ENCODE peak calls at places on chromosomes 3 and 15, in six cellular contexts. One of them, this sample, is unnamed.

GRCh38 chr3:52237006-52237658 is 1.8 kb downstream of the TWF2 start:
- DNase-seq in fibroblast of mammary gland: no peak
- DNase-seq in GOT3: no peak
- DNase-seq in mesothelial cell of epicardium: no peak
- DNase-seq in nucleus accumbens: no peak
- DNase-seq in nephron progenitor cell: no peak
- DNase-seq in this sample: no peak

GRCh38 chr3:193585530-193585929 is 7.5 kb upstream of the OPA1 start:
- DNase-seq in fibroblast of mammary gland: no peak
- DNase-seq in GOT3: no peak
- DNase-seq in mesothelial cell of epicardium: no peak
- DNase-seq in nucleus accumbens: no peak
- DNase-seq in nephron progenitor cell: no peak
- DNase-seq in this sample: no peak

GRCh38 chr3:159252772-159253384 is 451.0 kb downstream of the MFSD1 start:
- DNase-seq in fibroblast of mammary gland: peak
- DNase-seq in GOT3: no peak
- DNase-seq in mesothelial cell of epicardium: no peak
- DNase-seq in nucleus accumbens: no peak
- DNase-seq in nephron progenitor cell: peak
- DNase-seq in this sample: no peak

GRCh38 chr3:196989721-196990262 is 21.2 kb upstream of the PIGZ start:
- DNase-seq in fibroblast of mammary gland: peak
- DNase-seq in GOT3: no peak
- DNase-seq in mesothelial cell of epicardium: no peak
- DNase-seq in nucleus accumbens: no peak
- DNase-seq in nephron progenitor cell: no peak
- DNase-seq in this sample: no peak

GRCh38 chr3:86958534-86958933 is 32.4 kb downstream of the VGLL3 start:
- DNase-seq in fibroblast of mammary gland: peak
- DNase-seq in GOT3: no peak
- DNase-seq in mesothelial cell of epicardium: no peak
- DNase-seq in nucleus accumbens: no peak
- DNase-seq in nephron progenitor cell: no peak
- DNase-seq in this sample: no peak

GRCh38 chr3:197068077-197068476 is 38.5 kb upstream of the MELTF start:
- DNase-seq in fibroblast of mammary gland: no peak
- DNase-seq in GOT3: no peak
- DNase-seq in mesothelial cell of epicardium: no peak
- DNase-seq in nucleus accumbens: no peak
- DNase-seq in nephron progenitor cell: no peak
- DNase-seq in this sample: no peak

GRCh38 chr15:52171386-52171785 is 19.8 kb downstream of the GNB5 start:
- DNase-seq in fibroblast of mammary gland: peak
- DNase-seq in GOT3: no peak
- DNase-seq in mesothelial cell of epicardium: no peak
- DNase-seq in nucleus accumbens: no peak
- DNase-seq in nephron progenitor cell: no peak
- DNase-seq in this sample: no peak

GRCh38 chr3:181698263-181698944 is 13.3 kb upstream of the SOX2 start:
- DNase-seq in fibroblast of mammary gland: peak
- DNase-seq in GOT3: no peak
- DNase-seq in mesothelial cell of epicardium: no peak
- DNase-seq in nucleus accumbens: no peak
- DNase-seq in nephron progenitor cell: no peak
- DNase-seq in this sample: no peak

GRCh38 chr15:66369773-66370651 is 13.5 kb upstream of the TIPIN start:
- DNase-seq in fibroblast of mammary gland: no peak
- DNase-seq in GOT3: no peak
- DNase-seq in mesothelial cell of epicardium: no peak
- DNase-seq in nucleus accumbens: no peak
- DNase-seq in nephron progenitor cell: no peak
- DNase-seq in this sample: no peak

GRCh38 chr3:160618878-160619277 is 53.5 kb upstream of the KPNA4 start:
- DNase-seq in fibroblast of mammary gland: no peak
- DNase-seq in GOT3: no peak
- DNase-seq in mesothelial cell of epicardium: no peak
- DNase-seq in nucleus accumbens: no peak
- DNase-seq in nephron progenitor cell: no peak
- DNase-seq in this sample: no peak

GRCh38 chr3:9730747-9731205 is 759 bp upstream of the BRPF1 start:
- DNase-seq in fibroblast of mammary gland: no peak
- DNase-seq in GOT3: no peak
- DNase-seq in mesothelial cell of epicardium: no peak
- DNase-seq in nucleus accumbens: peak
- DNase-seq in nephron progenitor cell: no peak
- DNase-seq in this sample: no peak

GRCh38 chr3:181940703-181941102 is 229.0 kb downstream of the SOX2 start:
- DNase-seq in fibroblast of mammary gland: no peak
- DNase-seq in GOT3: no peak
- DNase-seq in mesothelial cell of epicardium: no peak
- DNase-seq in nucleus accumbens: no peak
- DNase-seq in nephron progenitor cell: no peak
- DNase-seq in this sample: no peak

GRCh38 chr3:106161236-106161635 is 292.4 kb upstream of the CBLB start:
- DNase-seq in fibroblast of mammary gland: no peak
- DNase-seq in GOT3: no peak
- DNase-seq in mesothelial cell of epicardium: no peak
- DNase-seq in nucleus accumbens: no peak
- DNase-seq in nephron progenitor cell: peak
- DNase-seq in this sample: no peak

GRCh38 chr3:2765002-2765579 is 345.1 kb downstream of the IL5RA start:
- DNase-seq in fibroblast of mammary gland: no peak
- DNase-seq in GOT3: no peak
- DNase-seq in mesothelial cell of epicardium: no peak
- DNase-seq in nucleus accumbens: no peak
- DNase-seq in nephron progenitor cell: peak
- DNase-seq in this sample: no peak

GRCh38 chr3:18335202-18335601 is 89.9 kb downstream of the SATB1 start:
- DNase-seq in fibroblast of mammary gland: peak
- DNase-seq in GOT3: no peak
- DNase-seq in mesothelial cell of epicardium: no peak
- DNase-seq in nucleus accumbens: no peak
- DNase-seq in nephron progenitor cell: no peak
- DNase-seq in this sample: no peak

GRCh38 chr15:74240002-74240568 is 4.0 kb downstream of the CCDC33 start:
- DNase-seq in fibroblast of mammary gland: peak
- DNase-seq in GOT3: peak
- DNase-seq in mesothelial cell of epicardium: no peak
- DNase-seq in nucleus accumbens: peak
- DNase-seq in nephron progenitor cell: no peak
- DNase-seq in this sample: peak

GRCh38 chr15:82850242-82850591 is 40.8 kb downstream of the WHAMM start:
- DNase-seq in fibroblast of mammary gland: peak
- DNase-seq in GOT3: no peak
- DNase-seq in mesothelial cell of epicardium: no peak
- DNase-seq in nucleus accumbens: no peak
- DNase-seq in nephron progenitor cell: peak
- DNase-seq in this sample: no peak

GRCh38 chr15:100308222-100309007 is 33.4 kb downstream of the ADAMTS17 start:
- DNase-seq in fibroblast of mammary gland: peak
- DNase-seq in GOT3: no peak
- DNase-seq in mesothelial cell of epicardium: no peak
- DNase-seq in nucleus accumbens: no peak
- DNase-seq in nephron progenitor cell: no peak
- DNase-seq in this sample: no peak

GRCh38 chr15:62745621-62746180 is 296.8 kb upstream of the TPM1 start:
- DNase-seq in fibroblast of mammary gland: no peak
- DNase-seq in GOT3: no peak
- DNase-seq in mesothelial cell of epicardium: no peak
- DNase-seq in nucleus accumbens: no peak
- DNase-seq in nephron progenitor cell: no peak
- DNase-seq in this sample: no peak

GRCh38 chr3:72336821-72337479 is 511.3 kb downstream of the SHQ1 start:
- DNase-seq in fibroblast of mammary gland: peak
- DNase-seq in GOT3: no peak
- DNase-seq in mesothelial cell of epicardium: peak
- DNase-seq in nucleus accumbens: peak
- DNase-seq in nephron progenitor cell: peak
- DNase-seq in this sample: no peak

GRCh38 chr3:182389041-182389815 is 404.1 kb upstream of the ATP11B start:
- DNase-seq in fibroblast of mammary gland: no peak
- DNase-seq in GOT3: no peak
- DNase-seq in mesothelial cell of epicardium: no peak
- DNase-seq in nucleus accumbens: no peak
- DNase-seq in nephron progenitor cell: no peak
- DNase-seq in this sample: no peak

GRCh38 chr15:80512729-80513670 is 108.8 kb downstream of the ARNT2 start:
- DNase-seq in fibroblast of mammary gland: peak
- DNase-seq in GOT3: no peak
- DNase-seq in mesothelial cell of epicardium: no peak
- DNase-seq in nucleus accumbens: no peak
- DNase-seq in nephron progenitor cell: no peak
- DNase-seq in this sample: no peak

GRCh38 chr15:62495670-62496328 is 330.7 kb upstream of the C2CD4B start:
- DNase-seq in fibroblast of mammary gland: peak
- DNase-seq in GOT3: no peak
- DNase-seq in mesothelial cell of epicardium: no peak
- DNase-seq in nucleus accumbens: no peak
- DNase-seq in nephron progenitor cell: no peak
- DNase-seq in this sample: peak

GRCh38 chr3:37154668-37155319 is 19.6 kb downstream of the LRRFIP2 start:
- DNase-seq in fibroblast of mammary gland: no peak
- DNase-seq in GOT3: no peak
- DNase-seq in mesothelial cell of epicardium: no peak
- DNase-seq in nucleus accumbens: no peak
- DNase-seq in nephron progenitor cell: no peak
- DNase-seq in this sample: no peak

GRCh38 chr3:143885803-143886427 is 37.6 kb upstream of the SLC9A9 start:
- DNase-seq in fibroblast of mammary gland: peak
- DNase-seq in GOT3: no peak
- DNase-seq in mesothelial cell of epicardium: no peak
- DNase-seq in nucleus accumbens: no peak
- DNase-seq in nephron progenitor cell: peak
- DNase-seq in this sample: no peak